ENCODE peak calls at places on chromosomes 13 and 19, in six cellular contexts. One of them, this sample, is unnamed.

GRCh38 chr13:105220886-105221285 is 1314.6 kb downstream of the EFNB2 start:
- DNase-seq in Kasumi-1: no peak
- DNase-seq in stimulated activated CD8-positive, alpha-beta memory T cell treated with anti-CD3 and anti-CD28 coated beads, Interleukin-7, amount 100 ng/mL, for 24 hours: no peak
- DNase-seq in fibroblast of mammary gland: no peak
- DNase-seq in AG04450: no peak
- DNase-seq in Calu3: no peak
- DNase-seq in this sample: no peak

GRCh38 chr13:33015275-33015674 is 948 bp upstream of the KL start:
- DNase-seq in Kasumi-1: peak
- DNase-seq in stimulated activated CD8-positive, alpha-beta memory T cell treated with anti-CD3 and anti-CD28 coated beads, Interleukin-7, amount 100 ng/mL, for 24 hours: no peak
- DNase-seq in fibroblast of mammary gland: no peak
- DNase-seq in AG04450: no peak
- DNase-seq in Calu3: no peak
- DNase-seq in this sample: no peak

GRCh38 chr19:49930483-49931011 is 1.2 kb upstream of the NUP62 start:
- DNase-seq in Kasumi-1: no peak
- DNase-seq in stimulated activated CD8-positive, alpha-beta memory T cell treated with anti-CD3 and anti-CD28 coated beads, Interleukin-7, amount 100 ng/mL, for 24 hours: no peak
- DNase-seq in fibroblast of mammary gland: peak
- DNase-seq in AG04450: no peak
- DNase-seq in Calu3: no peak
- DNase-seq in this sample: no peak

GRCh38 chr19:6038634-6039405 is 60.9 kb upstream of the RANBP3 start:
- DNase-seq in Kasumi-1: no peak
- DNase-seq in stimulated activated CD8-positive, alpha-beta memory T cell treated with anti-CD3 and anti-CD28 coated beads, Interleukin-7, amount 100 ng/mL, for 24 hours: no peak
- DNase-seq in fibroblast of mammary gland: peak
- DNase-seq in AG04450: no peak
- DNase-seq in Calu3: no peak
- DNase-seq in this sample: no peak

GRCh38 chr13:99983401-99984133 is 2.0 kb downstream of the ZIC2 start:
- DNase-seq in Kasumi-1: no peak
- DNase-seq in stimulated activated CD8-positive, alpha-beta memory T cell treated with anti-CD3 and anti-CD28 coated beads, Interleukin-7, amount 100 ng/mL, for 24 hours: no peak
- DNase-seq in fibroblast of mammary gland: no peak
- DNase-seq in AG04450: no peak
- DNase-seq in Calu3: no peak
- DNase-seq in this sample: no peak

GRCh38 chr19:55654833-55655647 is at the start of gene U2AF2:
- DNase-seq in Kasumi-1: peak
- DNase-seq in stimulated activated CD8-positive, alpha-beta memory T cell treated with anti-CD3 and anti-CD28 coated beads, Interleukin-7, amount 100 ng/mL, for 24 hours: peak
- DNase-seq in fibroblast of mammary gland: peak
- DNase-seq in AG04450: peak
- DNase-seq in Calu3: peak
- DNase-seq in this sample: no peak

GRCh38 chr13:34338102-34338501 is 520.2 kb downstream of the RFC3 start:
- DNase-seq in Kasumi-1: no peak
- DNase-seq in stimulated activated CD8-positive, alpha-beta memory T cell treated with anti-CD3 and anti-CD28 coated beads, Interleukin-7, amount 100 ng/mL, for 24 hours: no peak
- DNase-seq in fibroblast of mammary gland: no peak
- DNase-seq in AG04450: no peak
- DNase-seq in Calu3: no peak
- DNase-seq in this sample: no peak

GRCh38 chr19:29945017-29945416 is 3.0 kb downstream of the URI1 start:
- DNase-seq in Kasumi-1: no peak
- DNase-seq in stimulated activated CD8-positive, alpha-beta memory T cell treated with anti-CD3 and anti-CD28 coated beads, Interleukin-7, amount 100 ng/mL, for 24 hours: no peak
- DNase-seq in fibroblast of mammary gland: no peak
- DNase-seq in AG04450: no peak
- DNase-seq in Calu3: no peak
- DNase-seq in this sample: no peak

GRCh38 chr19:33278403-33279269 is 23.7 kb downstream of the CEBPA start:
- DNase-seq in Kasumi-1: no peak
- DNase-seq in stimulated activated CD8-positive, alpha-beta memory T cell treated with anti-CD3 and anti-CD28 coated beads, Interleukin-7, amount 100 ng/mL, for 24 hours: no peak
- DNase-seq in fibroblast of mammary gland: no peak
- DNase-seq in AG04450: no peak
- DNase-seq in Calu3: no peak
- DNase-seq in this sample: no peak

GRCh38 chr13:45352031-45352430 is 11.0 kb upstream of the TPT1 start:
- DNase-seq in Kasumi-1: no peak
- DNase-seq in stimulated activated CD8-positive, alpha-beta memory T cell treated with anti-CD3 and anti-CD28 coated beads, Interleukin-7, amount 100 ng/mL, for 24 hours: no peak
- DNase-seq in fibroblast of mammary gland: no peak
- DNase-seq in AG04450: no peak
- DNase-seq in Calu3: no peak
- DNase-seq in this sample: no peak

GRCh38 chr19:45507864-45508680 is 793 bp downstream of the VASP start:
- DNase-seq in Kasumi-1: no peak
- DNase-seq in stimulated activated CD8-positive, alpha-beta memory T cell treated with anti-CD3 and anti-CD28 coated beads, Interleukin-7, amount 100 ng/mL, for 24 hours: no peak
- DNase-seq in fibroblast of mammary gland: no peak
- DNase-seq in AG04450: no peak
- DNase-seq in Calu3: peak
- DNase-seq in this sample: no peak